ENCODE peak calls at places on chromosome 7, in six cellular contexts. D, C, U, Q, H and B are unnamed samples. For H3K36me3, the result is how much of the 10 kb centered on the place peaks cover.

GRCh38 chr7:101832681-101833375 is 15.4 kb downstream of the CUX1 start:
- DNase-seq in D (no peak), C (no peak), U (no peak), Q (no peak), H (no peak), B (peak)

GRCh38 chr7:2266911-2267310 is 24.9 kb downstream of the NUDT1 start:
- DNase-seq in D (no peak), C (no peak), U (no peak), Q (peak), H (no peak), B (no peak)

GRCh38 chr7:76283254-76284159 is 19.0 kb upstream of the HSPB1 start:
- DNase-seq in D (no peak), C (no peak), U (peak), Q (no peak), H (no peak), B (peak)

GRCh38 chr7:140212100-140212881 is 35.5 kb upstream of the KDM7A start:
- DNase-seq in D (no peak), C (no peak), U (no peak), Q (no peak), H (no peak), B (peak)

GRCh38 chr7:130998993-130999602 is 265.1 kb upstream of the KLF14 start:
- DNase-seq in D (no peak), C (no peak), U (no peak), Q (peak), H (no peak), B (no peak)

GRCh38 chr7:2104107-2104710 is 128.5 kb downstream of the MAD1L1 start:
- DNase-seq in D (peak), C (peak), U (peak), Q (no peak), H (peak), B (peak)

GRCh38 chr7:41383596-41383995 is 319.3 kb downstream of the INHBA start:
- DNase-seq in D (no peak), C (no peak), U (no peak), Q (no peak), H (no peak), B (no peak)

GRCh38 chr7:7510814-7511213 is 24.9 kb downstream of the COL28A1 start:
- DNase-seq in D (no peak), C (no peak), U (no peak), Q (no peak), H (no peak), B (no peak)

GRCh38 chr7:55365103-55365679 is at the start of gene LANCL2:
- DNase-seq in D (no peak), C (peak), U (peak), Q (no peak), H (no peak), B (no peak)

GRCh38 chr7:74502216-74502891 is 48.6 kb downstream of the GTF2IRD1 start:
- DNase-seq in D (peak), C (peak), U (no peak), Q (no peak), H (peak), B (peak)

GRCh38 chr7:49174396-49174795 is 250.0 kb downstream of the CDC14C start:
- DNase-seq in D (no peak), C (no peak), U (no peak), Q (no peak), H (no peak), B (no peak)

GRCh38 chr7:155007947-155008346 is 5.0 kb upstream of the PAXIP1 start:
- DNase-seq in D (no peak), C (no peak), U (peak), Q (no peak), H (no peak), B (peak)

GRCh38 chr7:100540073-100540723 is 1.2 kb downstream of the AGFG2 start:
- DNase-seq in D (no peak), C (peak), U (no peak), Q (no peak), H (no peak), B (no peak)

GRCh38 chr7:73703985-73704639 is 15.4 kb downstream of the STX1A start:
- DNase-seq in D (peak), C (peak), U (peak), Q (no peak), H (peak), B (peak)

GRCh38 chr7:51224811-51225581 is 91.6 kb downstream of the COBL start:
- DNase-seq in D (no peak), C (peak), U (peak), Q (no peak), H (no peak), B (peak)

GRCh38 chr7:130070900-130071622 is 727 bp downstream of the KLHDC10 start:
- DNase-seq in D (no peak), C (no peak), U (peak), Q (peak), H (no peak), B (no peak)

GRCh38 chr7:157255201-157255606 is 81.6 kb upstream of the DNAJB6 start:
- DNase-seq in D (no peak), C (no peak), U (no peak), Q (no peak), H (no peak), B (no peak)
- H3K36me3 ChIP-seq in D (under half), C (under half), U (under half), Q (half or more), H (half or more), B (under half)

GRCh38 chr7:151558575-151558974 is 38.9 kb upstream of the RHEB start:
- DNase-seq in D (no peak), C (no peak), U (no peak), Q (peak), H (no peak), B (no peak)

GRCh38 chr7:151565541-151565940 is 45.8 kb upstream of the RHEB start:
- DNase-seq in D (no peak), C (no peak), U (no peak), Q (peak), H (no peak), B (no peak)

GRCh38 chr7:151556592-151556991 is 36.9 kb upstream of the RHEB start:
- DNase-seq in D (no peak), C (no peak), U (no peak), Q (no peak), H (no peak), B (no peak)

GRCh38 chr7:151559557-151560183 is 40.0 kb upstream of the RHEB start:
- DNase-seq in D (no peak), C (no peak), U (no peak), Q (no peak), H (no peak), B (no peak)

GRCh38 chr7:151560243-151560642 is 40.5 kb upstream of the RHEB start:
- DNase-seq in D (no peak), C (no peak), U (no peak), Q (no peak), H (no peak), B (no peak)
- H3K36me3 ChIP-seq in D (half or more), C (under half), U (under half), Q (half or more), H (half or more), B (under half)

GRCh38 chr7:90838799-90839198 is 242.7 kb downstream of the CDK14 start:
- DNase-seq in D (no peak), C (no peak), U (no peak), Q (no peak), H (no peak), B (no peak)
- H3K36me3 ChIP-seq in D (under half), C (under half), U (under half), Q (under half), H (under half), B (under half)

GRCh38 chr7:780516-780915 is 51.8 kb upstream of the SUN1 start:
- DNase-seq in D (no peak), C (no peak), U (no peak), Q (no peak), H (no peak), B (no peak)
- H3K36me3 ChIP-seq in D (under half), C (under half), U (under half), Q (under half), H (half or more), B (under half)